ENCODE peak calls at places on chromosomes 3 and 15, in seven cellular contexts. I is A549; R is aorta; F is stomach; G is CD8-positive, alpha-beta T cell; E is CD4-positive, alpha-beta T cell; W is heart left ventricle. P is an unnamed sample.

GRCh38 chr3:172332256-172333041 is 115.8 kb downstream of the GHSR start:
- DNase-seq in I (peak), G (peak), E (peak), W (peak), F (peak), R (peak), P (no peak)

GRCh38 chr15:57849332-57849731 is 142.8 kb downstream of the POLR2M start:
- DNase-seq in G (no peak), F (no peak), I (no peak), R (no peak), W (no peak), E (no peak), P (no peak)

GRCh38 chr3:157132936-157133335 is 27.0 kb downstream of the CCNL1 start:
- DNase-seq in E (no peak), I (no peak), F (no peak), R (no peak), W (no peak), G (no peak), P (no peak)

GRCh38 chr15:28919201-28919627 is 33.4 kb downstream of the APBA2 start:
- DNase-seq in W (no peak), I (peak), G (peak), E (peak), R (peak), F (no peak), P (no peak)

GRCh38 chr3:169604568-169604967 is 58.9 kb downstream of the MECOM start:
- DNase-seq in R (no peak), F (no peak), E (no peak), G (no peak), W (no peak), I (peak), P (no peak)

GRCh38 chr15:79083154-79083553 is 7.4 kb downstream of the RASGRF1 start:
- DNase-seq in R (no peak), F (no peak), I (no peak), W (no peak), G (no peak), E (no peak), P (no peak)

GRCh38 chr15:42240823-42241222 is 32.2 kb upstream of the GANC start:
- DNase-seq in G (no peak), R (no peak), W (no peak), F (no peak), E (no peak), I (no peak), P (no peak)

GRCh38 chr3:87924485-87924884 is 134.3 kb downstream of the CGGBP1 start:
- DNase-seq in R (no peak), G (no peak), F (no peak), I (no peak), E (no peak), W (no peak), P (no peak)

GRCh38 chr3:17431004-17431403 is 311.4 kb downstream of the TBC1D5 start:
- DNase-seq in F (no peak), R (no peak), I (peak), W (no peak), E (no peak), G (no peak), P (no peak)

GRCh38 chr3:128851601-128852000 is 27.8 kb upstream of the ACAD9 start:
- DNase-seq in E (no peak), R (no peak), W (no peak), I (no peak), F (no peak), G (no peak), P (no peak)

GRCh38 chr15:95639208-95639607 is 691.3 kb upstream of the NR2F2 start:
- DNase-seq in E (no peak), G (no peak), W (no peak), I (no peak), F (no peak), R (no peak), P (no peak)

GRCh38 chr15:95635666-95636065 is 694.8 kb upstream of the NR2F2 start:
- DNase-seq in G (no peak), W (no peak), F (no peak), E (no peak), R (no peak), I (no peak), P (no peak)

GRCh38 chr15:95630683-95631082 is 699.8 kb upstream of the NR2F2 start:
- DNase-seq in I (no peak), G (no peak), F (no peak), W (no peak), E (no peak), R (no peak), P (no peak)

DNA sequence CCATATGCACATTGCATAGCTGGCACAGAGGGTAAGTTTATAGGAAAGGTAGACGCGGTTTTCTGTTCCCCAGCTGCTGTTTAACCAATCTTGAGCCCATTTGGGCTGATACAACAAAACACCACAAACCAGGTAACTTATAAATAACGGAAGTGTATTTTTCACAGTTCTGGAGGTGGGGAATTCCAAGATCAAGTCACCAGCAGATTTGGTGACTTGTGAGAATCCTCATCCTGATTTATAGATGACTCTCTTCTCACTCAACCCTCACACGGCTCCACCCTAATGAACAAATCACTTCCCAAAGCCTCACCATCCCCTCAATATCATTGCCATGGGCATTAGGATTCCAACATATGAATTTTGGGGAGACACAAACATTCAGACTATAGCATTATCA is 694.4 kb upstream of the NR2F2 start:
- DNase-seq in R (no peak), F (no peak), I (no peak), E (no peak), W (no peak), G (no peak), P (no peak)
- H3K27ac ChIP-seq in R (no peak), F (no peak), I (no peak), E (no peak), W (no peak), G (no peak), P (no peak)

GRCh38 chr15:51878446-51879386 is 49.3 kb downstream of the TMOD3 start:
- DNase-seq in G (no peak), F (no peak), R (no peak), E (no peak), W (no peak), I (peak), P (no peak)

GRCh38 chr15:51876169-51876568 is 46.7 kb downstream of the TMOD3 start:
- DNase-seq in I (no peak), R (no peak), W (no peak), G (no peak), E (no peak), F (no peak), P (no peak)

GRCh38 chr15:51870774-51871173 is 41.3 kb downstream of the TMOD3 start:
- DNase-seq in I (no peak), E (no peak), G (no peak), W (no peak), R (no peak), F (no peak), P (no peak)

GRCh38 chr15:51879555-51879954 is 50.1 kb downstream of the TMOD3 start:
- DNase-seq in F (no peak), E (no peak), I (no peak), R (no peak), W (no peak), G (no peak), P (no peak)

GRCh38 chr15:51874751-51875644 is 45.5 kb downstream of the TMOD3 start:
- DNase-seq in R (no peak), I (peak), F (peak), G (no peak), E (no peak), W (no peak), P (no peak)
- H3K27ac ChIP-seq in R (peak), I (peak), F (peak), G (no peak), E (no peak), W (peak), P (peak)

GRCh38 chr3:115293321-115293720 is 146.2 kb upstream of the ZBTB20 start:
- DNase-seq in G (no peak), I (no peak), E (no peak), R (no peak), F (no peak), W (no peak), P (no peak)
- H3K27ac ChIP-seq in G (no peak), I (no peak), E (no peak), R (no peak), F (no peak), W (no peak), P (no peak)

GRCh38 chr3:11198070-11198469 is 43.8 kb downstream of the HRH1 start:
- DNase-seq in G (no peak), R (no peak), E (no peak), F (no peak), I (no peak), W (no peak), P (no peak)

GRCh38 chr3:11198495-11198894 is 44.2 kb downstream of the HRH1 start:
- DNase-seq in W (no peak), E (no peak), F (no peak), R (no peak), I (no peak), G (no peak), P (no peak)

GRCh38 chr3:11199902-11200678 is 45.8 kb downstream of the HRH1 start:
- DNase-seq in I (no peak), E (no peak), W (no peak), R (no peak), G (no peak), F (no peak), P (no peak)

GRCh38 chr3:11200679-11200952 is 46.3 kb downstream of the HRH1 start:
- DNase-seq in R (no peak), W (no peak), F (no peak), I (no peak), G (no peak), E (no peak), P (no peak)

GRCh38 chr3:11201246-11202024 is 47.1 kb downstream of the HRH1 start:
- DNase-seq in E (no peak), R (peak), G (no peak), W (peak), I (peak), F (no peak), P (no peak)
- H3K27ac ChIP-seq in E (no peak), R (peak), G (no peak), W (no peak), I (no peak), F (no peak), P (peak)

GRCh38 chr3:125431912-125432587 is 56.9 kb upstream of the ZNF148 start:
- DNase-seq in I (no peak), R (no peak), G (no peak), F (no peak), W (no peak), E (no peak), P (no peak)
- H3K27ac ChIP-seq in I (no peak), R (no peak), G (no peak), F (no peak), W (no peak), E (no peak), P (no peak)

GRCh38 chr3:113377158-113377557 is 64.1 kb downstream of the CFAP44 start:
- DNase-seq in F (no peak), W (no peak), E (no peak), G (no peak), R (no peak), I (no peak), P (no peak)
- H3K27ac ChIP-seq in F (no peak), W (no peak), E (no peak), G (no peak), R (no peak), I (no peak), P (no peak)

GRCh38 chr3:13457593-13457992 is 22.5 kb upstream of the HDAC11 start:
- DNase-seq in F (no peak), R (no peak), G (no peak), E (no peak), W (no peak), I (no peak), P (no peak)

GRCh38 chr3:13451301-13451673 is 28.8 kb upstream of the HDAC11 start:
- DNase-seq in G (no peak), I (peak), W (no peak), E (peak), F (no peak), R (no peak), P (no peak)

GRCh38 chr3:13455644-13456043 is 24.5 kb upstream of the HDAC11 start:
- DNase-seq in R (no peak), F (no peak), W (no peak), I (no peak), E (no peak), G (no peak), P (no peak)

DNA sequence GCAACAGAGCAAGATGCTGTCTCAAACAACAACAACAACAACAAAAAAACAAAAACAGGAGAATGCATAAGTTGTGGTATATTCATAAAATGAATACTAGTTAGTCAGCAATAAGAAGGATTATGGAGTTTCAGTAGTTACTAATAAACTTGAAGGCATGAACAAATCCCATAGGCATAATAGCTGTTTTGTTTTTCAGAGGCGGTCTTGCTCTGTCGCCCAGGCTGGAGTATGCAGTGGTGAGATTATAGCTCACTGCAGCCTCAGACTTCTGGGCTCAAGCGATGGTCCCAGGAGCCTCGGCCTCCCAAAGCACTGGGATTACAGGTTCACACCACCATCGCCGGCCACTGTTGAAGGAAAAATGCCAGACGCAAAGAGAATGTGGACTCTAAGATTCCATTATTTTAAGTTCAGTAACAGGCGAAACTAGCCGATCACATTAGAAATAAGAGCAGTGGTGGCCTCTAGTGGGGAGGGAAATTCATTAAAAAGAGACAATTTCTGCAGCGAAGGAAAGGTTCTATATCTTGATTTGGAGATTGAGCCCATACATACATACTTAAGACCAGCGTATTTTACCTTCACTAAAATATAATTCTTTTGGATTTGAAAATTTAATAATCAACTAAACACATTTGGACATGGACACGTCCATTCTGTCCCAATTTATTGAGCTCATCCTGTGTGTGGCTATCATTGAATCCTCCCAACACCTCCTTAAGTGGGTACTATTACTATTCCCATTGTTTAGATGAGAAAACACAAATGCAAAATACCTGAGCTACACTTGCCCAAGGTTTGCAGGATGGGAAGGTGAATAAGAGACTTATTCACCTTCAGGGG is 27.4 kb upstream of the HDAC11 start:
- DNase-seq in F (no peak), E (no peak), R (peak), W (peak), G (peak), I (peak), P (no peak)
- H3K27ac ChIP-seq in F (peak), E (peak), R (peak), W (peak), G (peak), I (peak), P (peak)

DNA sequence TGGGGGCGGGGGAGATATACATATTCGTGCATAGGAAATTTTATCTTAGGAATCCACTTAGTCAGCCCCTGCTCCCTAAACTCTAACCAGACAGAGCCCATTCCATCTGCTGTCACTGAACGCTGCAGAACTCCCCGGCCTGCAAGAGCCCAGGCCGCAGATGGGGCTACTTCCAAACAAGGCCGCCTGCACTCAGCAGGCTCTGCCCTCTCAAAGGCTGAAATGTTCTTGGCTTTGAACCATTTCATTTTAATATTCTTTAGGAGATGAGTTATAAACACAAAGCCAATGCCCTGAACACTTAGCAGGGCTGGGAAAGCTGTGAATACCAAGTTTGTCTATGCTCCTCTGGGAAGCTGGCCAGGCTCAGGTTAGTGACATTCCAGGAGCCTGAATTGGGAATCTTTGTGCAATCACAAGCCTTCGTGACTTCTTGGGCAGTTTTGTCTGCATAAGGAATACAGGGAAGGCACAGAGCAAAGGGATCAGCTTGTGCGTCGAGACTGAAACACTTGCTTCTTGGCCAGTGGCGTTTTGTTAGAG is 65.0 kb downstream of the SYNM start:
- DNase-seq in E (no peak), G (no peak), I (no peak), W (no peak), F (no peak), R (no peak), P (no peak)
- H3K27ac ChIP-seq in E (no peak), G (no peak), I (no peak), W (peak), F (peak), R (peak), P (peak)

GRCh38 chr3:126342991-126343661 is 14.1 kb downstream of the KLF15 start:
- DNase-seq in R (peak), E (no peak), I (no peak), W (peak), F (peak), G (no peak), P (no peak)

GRCh38 chr3:126345641-126346460 is 11.4 kb downstream of the KLF15 start:
- DNase-seq in W (peak), E (no peak), I (no peak), R (peak), F (peak), G (no peak), P (no peak)

GRCh38 chr3:126343675-126344074 is 13.5 kb downstream of the KLF15 start:
- DNase-seq in W (peak), G (no peak), E (no peak), R (peak), I (no peak), F (no peak), P (no peak)

GRCh38 chr3:126345231-126345630 is 12.0 kb downstream of the KLF15 start:
- DNase-seq in W (no peak), E (no peak), I (no peak), G (no peak), R (no peak), F (no peak), P (no peak)

DNA sequence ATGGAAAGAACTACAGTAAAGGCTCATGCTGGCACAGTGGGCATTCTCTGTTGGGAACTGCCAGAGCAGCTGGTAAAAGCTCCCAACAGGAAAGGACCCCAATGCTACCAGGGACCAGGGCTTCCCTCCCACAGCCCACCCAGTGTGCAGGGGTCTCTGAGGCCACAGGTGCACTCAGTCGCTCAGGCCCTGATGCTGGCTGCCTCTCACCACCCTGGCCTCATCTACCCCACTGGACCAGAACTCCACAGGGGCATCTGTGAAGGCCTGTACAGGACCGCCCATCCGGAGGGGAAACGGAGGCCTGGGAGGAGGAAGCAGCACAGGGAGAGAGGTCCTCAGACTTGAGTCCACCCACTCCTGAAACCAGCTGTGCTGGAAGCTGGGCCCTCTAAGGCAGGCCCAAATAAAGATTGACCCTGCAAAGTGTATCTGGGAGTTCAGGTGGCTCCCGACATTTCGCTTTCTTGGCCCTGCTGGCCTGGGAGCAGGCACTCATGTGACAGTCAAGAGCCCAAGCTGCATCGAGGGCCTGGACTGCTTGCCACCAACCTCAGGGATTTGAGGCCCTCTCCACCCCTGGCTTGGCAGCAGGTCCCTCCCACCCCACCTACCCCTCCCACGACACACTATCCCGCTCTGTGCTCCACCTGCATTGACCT is 12.7 kb downstream of the KLF15 start:
- DNase-seq in G (no peak), I (no peak), E (no peak), F (peak), R (peak), W (peak), P (no peak)
- H3K27ac ChIP-seq in G (no peak), I (no peak), E (no peak), F (no peak), R (no peak), W (peak), P (no peak)

P was measured in vagina.